ENCODE peak calls at places on chromosomes 5 and 9, in four cellular contexts. Q, D, S and X are unnamed samples.

GRCh38 chr5:61732796-61733195 is 400.7 kb downstream of the ZSWIM6 start:
- DNase-seq in S (no peak), Q (no peak), D (no peak), X (no peak)

GRCh38 chr9:121057821-121058220 is 7.7 kb upstream of the C5 start:
- DNase-seq in Q (no peak), D (no peak), S (peak), X (no peak)

GRCh38 chr5:963310-963672 is 45.3 kb upstream of the NKD2 start:
- DNase-seq in Q (no peak), D (no peak), S (no peak), X (no peak)

GRCh38 chr5:180594311-180595045 is 3.2 kb upstream of the SCGB3A1 start:
- DNase-seq in Q (no peak), D (no peak), S (no peak), X (no peak)

GRCh38 chr5:138466058-138466899 is 1.0 kb downstream of the EGR1 start:
- DNase-seq in Q (peak), D (no peak), S (peak), X (no peak)

GRCh38 chr9:4690144-4690543 is 10.8 kb downstream of the CDC37L1 start:
- DNase-seq in Q (no peak), S (no peak), D (no peak), X (no peak)

GRCh38 chr9:126419475-126419874 is 92.8 kb downstream of the MVB12B start:
- DNase-seq in S (no peak), Q (no peak), D (no peak), X (no peak)

GRCh38 chr9:27888661-27889295 is 315.5 kb upstream of the C9orf72 start:
- DNase-seq in Q (peak), S (no peak), D (no peak), X (no peak)

GRCh38 chr9:77876091-77876490 is 155.5 kb downstream of the GNAQ start:
- DNase-seq in D (no peak), Q (peak), S (peak), X (peak)

GRCh38 chr5:132265336-132266030 is 8.0 kb downstream of the PDLIM4 start:
- DNase-seq in Q (peak), D (no peak), S (peak), X (no peak)

GRCh38 chr5:155616779-155617392 is 603.3 kb downstream of the KIF4B start:
- DNase-seq in D (peak), S (no peak), Q (no peak), X (peak)

GRCh38 chr5:77218263-77218662 is 7.8 kb downstream of the PDE8B start:
- DNase-seq in D (no peak), Q (peak), S (no peak), X (no peak)

GRCh38 chr5:53560028-53560427 is 411 bp upstream of the NDUFS4 start:
- DNase-seq in Q (no peak), D (no peak), S (no peak), X (no peak)

GRCh38 chr5:108728566-108729305 is 19.0 kb upstream of the FER start:
- DNase-seq in D (no peak), S (peak), Q (no peak), X (no peak)